ENCODE peak calls at places on chromosomes 3 and 15, in seven cellular contexts. H, X, M, N, Q, G and C are unnamed samples.

GRCh38 chr3:184842433-184842832 is 30.5 kb downstream of the VPS8 start:
- DNase-seq in M (no peak), X (no peak), N (no peak), Q (no peak), H (no peak), G (no peak), C (no peak)

GRCh38 chr15:42385206-42385979 is 26.1 kb downstream of the CAPN3 start:
- DNase-seq in N (no peak), H (no peak), X (peak; percentile 54), G (peak; percentile 27), Q (peak; percentile 72), M (no peak), C (peak; percentile 43)

GRCh38 chr3:155352900-155353490 is 59.5 kb upstream of the STRIT1 start:
- DNase-seq in N (no peak), Q (peak; percentile 57), G (no peak), H (no peak), X (peak; percentile 52), M (no peak), C (peak; percentile 55)

GRCh38 chr3:71398157-71398836 is 185.2 kb downstream of the FOXP1 start:
- DNase-seq in Q (no peak), X (no peak), G (no peak), N (no peak), H (no peak), M (no peak), C (no peak)

GRCh38 chr3:15982667-15983145 is 184.9 kb upstream of the ANKRD28 start:
- DNase-seq in X (no peak), H (peak; percentile 39), N (no peak), Q (peak; percentile 96), M (no peak), G (peak; percentile 84), C (peak; percentile 92)

GRCh38 chr3:133880287-133880686 is 15.4 kb downstream of the RAB6B start:
- DNase-seq in X (no peak), M (no peak), N (no peak), Q (no peak), G (no peak), H (no peak), C (no peak)

GRCh38 chr15:87219650-87220615 is 1036.6 kb downstream of the NTRK3 start:
- DNase-seq in G (no peak), Q (peak; percentile 52), M (no peak), H (peak; percentile 57), X (no peak), N (no peak), C (peak; percentile 11)

GRCh38 chr15:41838400-41838897 is at the start of gene PLA2G4B:
- DNase-seq in H (no peak), Q (no peak), G (no peak), X (no peak), N (no peak), M (no peak), C (no peak)

GRCh38 chr15:49116108-49116507 is 39.3 kb downstream of the COPS2 start:
- DNase-seq in X (no peak), G (no peak), N (no peak), H (no peak), M (no peak), Q (no peak), C (no peak)

GRCh38 chr15:52085289-52085688 is 27.3 kb downstream of the BCL2L10 start:
- DNase-seq in H (no peak), N (no peak), M (no peak), X (no peak), G (no peak), Q (peak; percentile 34), C (no peak)

GRCh38 chr15:95557226-95558046 is 773.1 kb upstream of the NR2F2 start:
- DNase-seq in M (no peak), X (peak; percentile 88), H (no peak), G (peak; percentile 61), Q (peak; percentile 97), N (peak; percentile 53), C (peak; percentile 97)

GRCh38 chr3:69819283-69819682 is 80.0 kb downstream of the MITF start:
- DNase-seq in X (no peak), M (no peak), Q (no peak), N (no peak), H (no peak), G (no peak), C (no peak)

GRCh38 chr15:70569139-70569717 is 194.1 kb downstream of the UACA start:
- DNase-seq in Q (peak; percentile 70), N (peak; percentile 18), G (peak; percentile 38), M (no peak), H (no peak), X (peak; percentile 77), C (peak; percentile 58)

GRCh38 chr3:159472611-159473010 is 516.0 kb upstream of the IL12A start:
- DNase-seq in N (no peak), M (no peak), G (no peak), Q (peak; percentile 20), H (no peak), X (no peak), C (no peak)

GRCh38 chr3:37622999-37623883 is 238.4 kb upstream of the CTDSPL start:
- DNase-seq in X (no peak), M (no peak), N (peak; percentile 38), G (no peak), Q (no peak), H (peak; percentile 57), C (no peak)

GRCh38 chr3:144708437-144708836 is 736.8 kb downstream of the DIPK2A start:
- DNase-seq in N (no peak), H (no peak), X (no peak), G (no peak), Q (no peak), M (no peak), C (no peak)

GRCh38 chr15:83398591-83398990 is 48.5 kb upstream of the SH3GL3 start:
- DNase-seq in G (no peak), M (no peak), H (no peak), Q (peak; percentile 37), X (no peak), N (no peak), C (peak; percentile 28)

DNA sequence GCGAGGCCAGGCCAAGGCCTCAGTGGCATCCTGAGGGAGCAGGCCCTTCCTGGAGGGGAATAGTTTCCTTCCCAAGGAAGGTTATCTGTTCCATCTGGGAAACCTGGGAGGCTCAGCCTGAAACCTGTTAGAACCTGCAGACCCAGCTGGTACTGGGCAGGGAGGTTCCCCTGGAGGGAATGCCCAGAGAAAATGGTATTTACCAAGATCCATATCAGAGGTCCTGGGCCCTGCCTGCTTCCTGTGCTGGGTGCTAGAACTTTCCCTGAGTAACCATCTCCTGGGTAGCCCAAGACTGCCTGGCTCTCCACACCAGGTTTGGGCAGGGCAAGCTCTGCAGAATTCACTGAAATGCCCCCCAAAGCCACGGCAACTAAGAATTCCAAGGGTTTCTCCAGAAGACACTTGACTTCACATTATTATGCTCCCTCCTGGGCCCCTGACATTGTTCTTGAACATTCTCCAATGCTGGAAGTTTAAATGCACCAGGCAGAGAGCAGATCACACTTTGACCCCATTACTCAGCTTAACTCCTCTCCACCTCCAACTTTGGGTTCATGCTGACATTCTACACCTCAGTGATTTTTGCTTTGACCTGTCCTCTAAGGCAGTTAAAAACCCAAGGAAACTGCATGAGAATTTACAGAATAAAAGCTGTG is 2.0 kb downstream of the CA12 start:
- DNase-seq in X (no peak), H (no peak), Q (no peak), G (no peak), M (no peak), N (no peak), C (no peak)
- H3K4me3 ChIP-seq in X (peak overlapping the region; percentile 92), H (no peak overlapping the region), Q (no peak overlapping the region), G (peak overlapping the region; percentile 73), M (no peak overlapping the region), N (no peak overlapping the region), C (no peak overlapping the region)

DNA sequence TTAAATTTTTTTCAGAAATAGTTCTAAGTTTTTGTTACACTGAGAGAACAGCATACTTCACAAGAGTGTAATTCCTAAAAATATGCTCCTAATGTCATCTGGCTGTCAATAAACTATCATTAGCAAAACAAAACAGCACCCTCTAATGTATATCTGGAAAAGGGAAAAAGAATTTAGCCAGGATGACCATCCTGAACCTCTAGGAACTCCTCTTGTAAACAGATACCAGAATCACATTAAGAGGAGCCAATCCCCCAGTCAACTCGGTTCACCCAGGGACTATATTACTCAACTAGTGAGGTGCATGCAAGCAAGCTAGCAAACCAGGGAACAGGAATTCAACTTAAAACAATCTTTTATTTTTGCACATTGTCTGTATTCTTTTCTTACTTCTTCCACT is 63.2 kb downstream of the RAD18 start:
- DNase-seq in H (no peak), Q (peak; percentile 16), M (no peak), N (no peak), G (peak; percentile 29), X (no peak), C (no peak)
- TF ChIP-seq CTCF in H (no peak), Q (no peak), M (no peak), N (no peak), G (peak; percentile 22), X (no peak), C (no peak)

GRCh38 chr3:64488938-64489337 is 198.9 kb downstream of the ADAMTS9 start:
- DNase-seq in N (no peak), H (no peak), Q (no peak), X (no peak), M (no peak), G (no peak), C (no peak)
- H3K4me3 ChIP-seq in N (no peak overlapping the region), H (peak overlapping the region; percentile 26), Q (no peak overlapping the region), X (no peak overlapping the region), M (no peak overlapping the region), G (no peak overlapping the region), C (no peak overlapping the region)

DNA sequence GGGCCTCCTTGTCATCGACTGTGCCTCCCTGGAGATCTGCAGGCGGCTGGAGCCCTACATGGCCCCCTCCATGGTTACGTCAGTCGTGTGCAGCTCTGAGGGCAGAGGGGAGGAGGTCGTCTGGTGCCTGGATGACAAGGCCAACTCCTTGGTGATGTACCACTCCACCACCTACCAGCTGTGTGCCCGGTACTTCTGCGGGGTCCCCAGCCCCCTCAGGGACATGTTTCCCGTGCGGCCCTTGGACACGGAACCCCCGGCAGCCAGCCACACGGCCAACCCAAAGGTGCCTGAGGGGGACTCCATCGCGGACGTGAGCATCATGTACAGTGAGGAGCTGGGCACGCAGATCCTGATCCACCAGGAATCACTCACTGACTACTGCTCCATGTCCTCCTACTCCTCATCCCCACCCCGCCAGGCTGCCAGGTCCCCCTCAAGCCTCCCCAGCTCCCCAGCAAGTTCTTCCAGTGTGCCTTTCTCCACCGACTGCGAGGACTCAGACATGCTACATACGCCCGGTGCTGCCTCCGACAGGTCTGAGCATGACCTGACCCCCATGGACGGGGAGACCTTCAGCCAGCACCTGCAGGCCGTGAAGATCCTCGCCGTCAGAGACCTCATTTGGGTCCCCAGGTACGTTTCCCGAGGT is 146.5 kb downstream of the LRRK1 start:
- DNase-seq in X (no peak), G (no peak), H (no peak), Q (no peak), M (no peak), N (no peak), C (no peak)
- TF ChIP-seq CTCF in X (no peak), G (no peak), H (no peak), Q (no peak), M (no peak), N (no peak), C (no peak)

DNA sequence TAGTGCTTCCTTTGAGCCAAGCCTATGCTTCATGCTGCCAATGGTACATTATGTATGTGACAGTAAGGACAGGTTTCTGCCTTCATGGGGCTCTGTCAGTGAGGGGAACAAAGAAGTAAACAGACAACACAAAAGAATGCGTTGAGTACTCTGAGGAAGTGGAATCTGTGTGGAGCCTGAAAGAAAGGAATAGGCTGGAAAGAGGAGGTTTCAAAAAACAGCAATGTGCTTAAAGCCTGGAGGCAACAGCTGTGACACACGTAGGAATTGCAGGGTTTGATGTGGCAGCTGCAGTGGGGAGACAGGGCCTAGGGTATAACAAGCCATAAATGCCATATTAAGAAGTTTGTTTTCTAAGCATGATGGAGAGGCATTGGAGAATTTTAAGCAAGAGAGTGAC is 316.7 kb downstream of the CLSTN2 start:
- DNase-seq in X (no peak), N (no peak), Q (no peak), M (no peak), G (no peak), H (peak; percentile 57), C (no peak)
- H3K4me3 ChIP-seq in X (no peak overlapping the region), N (no peak overlapping the region), Q (no peak overlapping the region), M (no peak overlapping the region), G (no peak overlapping the region), H (no peak overlapping the region), C (no peak overlapping the region)

GRCh38 chr3:54533856-54534255 is 394.0 kb downstream of the LRTM1 start:
- DNase-seq in Q (no peak), N (no peak), H (peak; percentile 37), G (no peak), M (no peak), X (no peak), C (no peak)
- TF ChIP-seq CTCF in Q (no peak), N (no peak), H (no peak), G (no peak), M (no peak), X (no peak), C (no peak)